ENCODE peak calls at places on chromosomes 13 and 19, in ten cellular contexts. R is cerebellum; F is GM04503; L is activated naive CD4-positive, alpha-beta T cell treated with anti-CD3 and anti-CD28 coated beads for 36 hours; O is T-helper 22 cell; J is activated T-cell treated with anti-CD3 and anti-CD28 coated beads, Interleukin-2, amount 50 U/mL, for 72 hours; S is NCI-H1092 treated with DMSO at 0.1 percent for 48 hours; Y is NCI-H2107; D is NCI-H2081; U is endothelial cell. P is an unnamed sample.

GRCh38 chr13:32086366-32086765 is 54.8 kb downstream of the FRY start:
- DNase-seq in S (no peak), Y (no peak), U (no peak), J (no peak), L (no peak), F (peak), D (no peak), O (no peak), R (peak), P (no peak)

GRCh38 chr13:31913459-31913858 is 118.1 kb upstream of the FRY start:
- DNase-seq in F (no peak), U (no peak), Y (no peak), D (no peak), R (no peak), L (no peak), O (no peak), S (no peak), J (no peak), P (no peak)

GRCh38 chr19:11450570-11451326 is 15.3 kb downstream of the PRKCSH start:
- DNase-seq in F (no peak), O (no peak), S (no peak), D (no peak), Y (no peak), L (no peak), R (no peak), J (no peak), U (no peak), P (no peak)

GRCh38 chr13:40145139-40145538 is 489.7 kb downstream of the COG6 start:
- DNase-seq in L (peak), Y (no peak), O (no peak), S (no peak), U (no peak), R (no peak), D (no peak), J (peak), F (no peak), P (no peak)

GRCh38 chr19:18865973-18866799 is 29.8 kb downstream of the CERS1 start:
- DNase-seq in J (peak), O (no peak), Y (no peak), S (peak), U (peak), F (no peak), R (peak), L (peak), D (no peak), P (peak)

GRCh38 chr19:48646912-48647216 is 877 bp upstream of the CA11 start:
- DNase-seq in Y (no peak), U (no peak), D (no peak), S (no peak), L (no peak), O (no peak), J (no peak), F (no peak), R (no peak), P (no peak)

GRCh38 chr13:54989418-54989817 is 1960.8 kb downstream of the OLFM4 start:
- DNase-seq in F (no peak), R (no peak), Y (no peak), O (no peak), J (no peak), L (no peak), U (no peak), D (no peak), S (no peak), P (no peak)

GRCh38 chr13:109412232-109412935 is 374.0 kb downstream of the IRS2 start:
- DNase-seq in Y (peak), D (peak), S (peak), U (peak), L (no peak), R (peak), F (no peak), J (no peak), O (no peak), P (peak)

GRCh38 chr19:6952956-6953355 is 65.6 kb downstream of the ADGRE1 start:
- DNase-seq in D (no peak), L (no peak), Y (no peak), S (no peak), J (no peak), R (no peak), O (no peak), U (no peak), F (no peak), P (no peak)

GRCh38 chr19:35911790-35912189 is 3.7 kb upstream of the TYROBP start:
- DNase-seq in F (no peak), Y (no peak), L (no peak), J (peak), D (no peak), O (no peak), U (no peak), R (no peak), S (no peak), P (no peak)

GRCh38 chr19:18349524-18350128 is 9.2 kb downstream of the PGPEP1 start:
- DNase-seq in U (peak), Y (no peak), D (peak), O (no peak), J (peak), L (peak), R (peak), F (no peak), S (no peak), P (no peak)

GRCh38 chr19:1766800-1767352 is 13.6 kb downstream of the ONECUT3 start:
- DNase-seq in R (no peak), U (no peak), L (no peak), O (no peak), J (no peak), Y (no peak), D (no peak), F (no peak), S (no peak), P (no peak)

GRCh38 chr19:36973021-36973843 is 57.1 kb downstream of the ZNF568 start:
- DNase-seq in U (peak), F (peak), R (peak), Y (no peak), L (peak), D (no peak), S (peak), J (peak), O (peak), P (peak)

GRCh38 chr13:31987535-31988170 is 43.9 kb upstream of the FRY start:
- DNase-seq in Y (no peak), S (no peak), J (no peak), R (no peak), D (no peak), U (no peak), L (no peak), F (no peak), O (no peak), P (no peak)

GRCh38 chr19:3080281-3080680 is 13.9 kb upstream of the GNA11 start:
- DNase-seq in J (no peak), S (no peak), L (no peak), O (no peak), F (no peak), Y (no peak), D (no peak), R (no peak), U (no peak), P (no peak)

GRCh38 chr13:80574113-80574512 is 233.2 kb upstream of the SPRY2 start:
- DNase-seq in Y (no peak), F (no peak), J (no peak), S (no peak), R (no peak), L (no peak), O (no peak), U (no peak), D (no peak), P (no peak)

GRCh38 chr13:82636119-82636518 is 1246.2 kb downstream of the SLITRK1 start:
- DNase-seq in D (no peak), O (no peak), J (no peak), Y (no peak), L (no peak), F (no peak), R (no peak), U (no peak), S (no peak), P (no peak)

GRCh38 chr13:40927929-40928328 is 91.2 kb downstream of the ELF1 start:
- DNase-seq in R (no peak), L (no peak), D (no peak), J (no peak), U (no peak), F (no peak), Y (no peak), S (no peak), O (no peak), P (no peak)

GRCh38 chr13:38012096-38012495 is 142.5 kb upstream of the TRPC4 start:
- DNase-seq in F (no peak), L (no peak), O (no peak), U (no peak), S (no peak), Y (no peak), R (no peak), D (no peak), J (no peak), P (no peak)

GRCh38 chr13:22880756-22881701 is 299.8 kb upstream of the SGCG start:
- DNase-seq in S (no peak), D (no peak), Y (no peak), J (no peak), F (no peak), U (no peak), R (no peak), O (no peak), L (no peak), P (peak)

GRCh38 chr13:20131057-20131832 is 29.6 kb downstream of the GJA3 start:
- DNase-seq in L (no peak), Y (no peak), R (no peak), F (no peak), O (no peak), J (no peak), U (no peak), D (no peak), S (no peak), P (no peak)

GRCh38 chr13:103289661-103290060 is 223.4 kb upstream of the SLC10A2 start:
- DNase-seq in S (no peak), U (no peak), D (no peak), L (no peak), F (no peak), O (no peak), R (no peak), Y (no peak), J (no peak), P (no peak)

GRCh38 chr19:14073232-14073924 is 792 bp downstream of the MISP3 start:
- DNase-seq in L (peak), S (peak), R (peak), D (peak), F (no peak), O (peak), U (peak), J (peak), Y (no peak), P (no peak)

GRCh38 chr13:37198629-37199028 is 93.2 kb upstream of the CSNK1A1L start:
- DNase-seq in U (no peak), J (no peak), S (no peak), D (no peak), L (no peak), R (no peak), Y (no peak), F (no peak), O (no peak), P (peak)

GRCh38 chr19:32933571-32933970 is 38.2 kb downstream of the CEP89 start:
- DNase-seq in O (no peak), F (no peak), S (no peak), Y (no peak), D (no peak), J (no peak), L (no peak), U (no peak), R (no peak), P (no peak)

GRCh38 chr13:39013462-39013861 is 22.8 kb upstream of the STOML3 start:
- DNase-seq in R (no peak), S (no peak), J (no peak), U (no peak), F (no peak), D (no peak), L (no peak), O (no peak), Y (no peak), P (no peak)

GRCh38 chr19:40605201-40605971 is 4.2 kb downstream of the LTBP4 start:
- DNase-seq in R (peak), O (peak), F (no peak), D (peak), J (peak), U (peak), S (no peak), L (peak), Y (no peak), P (no peak)

GRCh38 chr13:113122571-113123225 is at the start of gene F10:
- DNase-seq in D (no peak), R (no peak), Y (no peak), F (peak), J (no peak), S (no peak), L (no peak), U (no peak), O (no peak), P (no peak)